ENCODE peak calls at places on chromosomes 4 and X, in ten cellular contexts. A is WTC11, V is uterus, F is astrocyte of the cerebellum, Y is retinal pigment epithelial cell, I is GM12864, M is GM10248, K is HL-60, E is mammary epithelial cell, G is nephron progenitor cell. W is an unnamed sample.

GRCh38 chrX:42117318-42117717 is 194.0 kb upstream of the CASK start:
- DNase-seq in A (no peak), V (no peak), F (no peak), Y (no peak), I (no peak), M (no peak), K (no peak), E (no peak), G (no peak), W (no peak)

GRCh38 chrX:29858714-29859113 is 356.6 kb upstream of the MAGEB2 start:
- DNase-seq in A (no peak), V (no peak), F (no peak), Y (no peak), I (no peak), M (no peak), K (no peak), E (peak; percentile 0), G (no peak), W (no peak)

GRCh38 chr4:173333658-173334084 is 487 bp downstream of the HMGB2 start:
- DNase-seq in A (peak; percentile 35), V (peak; percentile 71), F (no peak), Y (no peak), I (no peak), M (peak; percentile 25), K (peak; percentile 23), E (no peak), G (peak; percentile 68), W (peak; percentile 36)

GRCh38 chr4:169158046-169158445 is 112.7 kb downstream of the SH3RF1 start:
- DNase-seq in A (no peak), V (no peak), F (no peak), Y (no peak), I (no peak), M (no peak), K (no peak), E (no peak), G (no peak), W (no peak)

GRCh38 chr4:57020467-57021101 is 41.9 kb downstream of the POLR2B start:
- DNase-seq in A (no peak), V (no peak), F (no peak), Y (peak; percentile 68), I (no peak), M (no peak), K (no peak), E (peak; percentile 78), G (no peak), W (no peak)

GRCh38 chr4:16896871-16897270 is 1.6 kb downstream of the LDB2 start:
- DNase-seq in A (no peak), V (no peak), F (no peak), Y (no peak), I (no peak), M (no peak), K (no peak), E (no peak), G (no peak), W (no peak)

GRCh38 chrX:1248381-1249061 is 20.1 kb upstream of the CSF2RA start:
- DNase-seq in A (peak; percentile 85), V (no peak), F (no peak), Y (no peak), I (no peak), M (peak; percentile 54), K (peak; percentile 40), E (no peak), G (peak; percentile 70), W (peak; percentile 67)

GRCh38 chrX:77087529-77088169 is 359.5 kb upstream of the FGF16 start:
- DNase-seq in A (no peak), V (no peak), F (peak; percentile 43), Y (peak; percentile 33), I (no peak), M (no peak), K (no peak), E (no peak), G (no peak), W (no peak)

GRCh38 chrX:153411255-153411987 is at the start of gene ZFP92:
- DNase-seq in A (no peak), V (peak; percentile 40), F (no peak), Y (no peak), I (no peak), M (peak; percentile 80), K (peak; percentile 41), E (no peak), G (peak; percentile 39), W (peak; percentile 82)

GRCh38 chr4:8641931-8642650 is 49.5 kb downstream of the CPZ start:
- DNase-seq in A (peak; percentile 6), V (no peak), F (no peak), Y (no peak), I (no peak), M (no peak), K (no peak), E (no peak), G (no peak), W (no peak)

GRCh38 chr4:4671774-4672349 is 130.0 kb upstream of the STX18 start:
- DNase-seq in A (no peak), V (no peak), F (no peak), Y (no peak), I (no peak), M (no peak), K (no peak), E (no peak), G (no peak), W (no peak)

GRCh38 chrX:111123125-111123524 is 27.1 kb downstream of the PAK3 start:
- DNase-seq in A (no peak), V (no peak), F (no peak), Y (no peak), I (no peak), M (no peak), K (no peak), E (no peak), G (no peak), W (no peak)

GRCh38 chr4:159282944-159283343 is 180.1 kb downstream of the RAPGEF2 start:
- DNase-seq in A (no peak), V (no peak), F (no peak), Y (no peak), I (no peak), M (no peak), K (no peak), E (no peak), G (no peak), W (no peak)

GRCh38 chrX:110143454-110144210 is 140.7 kb downstream of the TMEM164 start:
- DNase-seq in A (no peak), V (no peak), F (no peak), Y (no peak), I (no peak), M (no peak), K (no peak), E (peak; percentile 56), G (no peak), W (no peak)

GRCh38 chr4:6900956-6901355 is 8.7 kb upstream of the TBC1D14 start:
- DNase-seq in A (no peak), V (no peak), F (no peak), Y (no peak), I (no peak), M (no peak), K (no peak), E (no peak), G (no peak), W (peak; percentile 28)
- TF ChIP-seq CTCF in A (no peak), V (no peak), F (no peak), Y (no peak), I (no peak), M (no peak), K (no peak), E (no peak), G (no peak), W (no peak)

GRCh38 chr4:152581536-152582160 is 45.8 kb upstream of the FBXW7 start:
- DNase-seq in A (no peak), V (no peak), F (no peak), Y (peak; percentile 22), I (no peak), M (no peak), K (no peak), E (no peak), G (no peak), W (no peak)
- TF ChIP-seq CTCF in A (no peak), V (no peak), F (peak; percentile 37), Y (peak; percentile 40), I (no peak), M (no peak), K (no peak), E (no peak), G (no peak), W (no peak)

GRCh38 chrX:48999030-48999429 is 3.0 kb downstream of the GRIPAP1 start:
- DNase-seq in A (no peak), V (no peak), F (no peak), Y (no peak), I (no peak), M (no peak), K (no peak), E (no peak), G (no peak), W (no peak)

GRCh38 chrX:48996969-48997368 is 5.1 kb downstream of the GRIPAP1 start:
- DNase-seq in A (peak; percentile 41), V (no peak), F (no peak), Y (no peak), I (no peak), M (no peak), K (no peak), E (no peak), G (peak; percentile 63), W (no peak)

GRCh38 chrX:48997865-48998264 is 4.2 kb downstream of the GRIPAP1 start:
- DNase-seq in A (no peak), V (no peak), F (no peak), Y (no peak), I (no peak), M (no peak), K (no peak), E (no peak), G (no peak), W (no peak)

GRCh38 chrX:48997455-48997854 is 4.6 kb downstream of the GRIPAP1 start:
- DNase-seq in A (no peak), V (no peak), F (no peak), Y (no peak), I (no peak), M (no peak), K (no peak), E (no peak), G (no peak), W (no peak)

DNA sequence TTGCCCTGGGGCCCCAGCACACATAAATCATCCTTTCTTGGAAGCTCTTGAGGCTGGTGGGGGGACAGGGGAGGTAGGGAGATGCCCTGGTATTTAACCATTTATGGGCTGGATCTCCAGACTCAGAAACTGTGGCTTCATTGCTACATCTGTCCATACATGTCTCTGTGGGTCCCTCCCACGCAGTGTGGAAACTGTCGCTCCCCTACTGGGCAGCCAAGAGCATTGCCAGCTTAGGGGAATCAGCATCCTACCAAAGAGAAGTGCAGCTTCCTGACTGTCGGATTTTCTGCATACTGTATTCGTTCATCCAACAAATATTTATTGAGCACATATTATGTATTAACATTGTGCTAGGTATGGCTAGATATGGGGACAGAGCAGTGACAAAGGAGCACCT is 3.7 kb downstream of the GRIPAP1 start:
- DNase-seq in A (no peak), V (no peak), F (no peak), Y (no peak), I (no peak), M (no peak), K (peak; percentile 14), E (no peak), G (no peak), W (no peak)
- TF ChIP-seq CTCF in A (no peak), V (no peak), F (no peak), Y (no peak), I (no peak), M (no peak), K (peak; percentile 27), E (peak; percentile 10), G (no peak), W (no peak)

DNA sequence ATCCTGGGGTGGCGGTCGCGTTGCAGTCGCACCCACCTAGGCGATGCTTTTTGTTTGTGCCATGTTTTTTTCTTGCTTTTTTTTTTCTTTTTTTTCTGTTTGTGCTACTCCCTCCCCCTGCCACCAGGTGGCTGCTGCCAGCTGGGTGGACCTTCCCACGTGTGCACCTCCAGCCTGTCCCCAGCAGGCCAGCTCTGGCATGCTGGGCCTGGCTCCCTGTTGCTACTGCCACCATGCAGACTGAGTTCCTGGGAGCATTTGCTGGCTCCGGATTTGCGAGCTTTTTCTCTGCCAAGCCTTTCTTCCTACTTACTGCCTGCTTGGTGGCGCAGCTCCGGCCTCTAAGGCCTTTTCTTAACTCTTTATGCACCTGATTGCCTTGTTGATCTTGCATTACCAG is 161.2 kb upstream of the WDFY3 start:
- DNase-seq in A (peak; percentile 64), V (no peak), F (no peak), Y (peak; percentile 21), I (no peak), M (peak; percentile 37), K (peak; percentile 23), E (peak; percentile 17), G (peak; percentile 23), W (peak; percentile 47)
- TF ChIP-seq CTCF in A (peak; percentile 68), V (no peak), F (peak; percentile 66), Y (peak; percentile 76), I (peak; percentile 69), M (no peak), K (peak; percentile 10), E (peak; percentile 50), G (peak; percentile 77), W (peak; percentile 38)